ENCODE peak calls at places on chromosomes 3 and 15, in nine cellular contexts. V is T follicular helper cell, C is colonic mucosa, M is nucleus accumbens, X is occipital lobe, R is amniotic stem cell, W is AG08396, P is neural progenitor cell, T is NCI-H1105 treated with DMSO at 0.1 percent for 48 hours. Z is an unnamed sample.

GRCh38 chr15:49182128-49182527 is 12.1 kb downstream of the GALK2 start:
- DNase-seq in P (no peak), C (no peak), V (no peak), X (no peak), M (no peak), W (no peak), R (no peak), T (no peak), Z (no peak)

GRCh38 chr15:95799286-95800187 is 531.0 kb upstream of the NR2F2 start:
- DNase-seq in V (no peak), X (no peak), T (no peak), M (no peak), C (no peak), W (peak), P (no peak), R (peak), Z (no peak)

GRCh38 chr15:59532770-59533379 is 78.7 kb upstream of the GCNT3 start:
- DNase-seq in C (no peak), T (peak), W (peak), R (peak), M (no peak), V (no peak), P (peak), X (no peak), Z (no peak)

GRCh38 chr3:111965484-111965883 is 13.3 kb upstream of the ABHD10 start:
- DNase-seq in V (no peak), R (no peak), P (no peak), C (no peak), M (no peak), T (no peak), X (no peak), W (no peak), Z (no peak)

GRCh38 chr15:85702321-85703230 is 92.1 kb downstream of the KLHL25 start:
- DNase-seq in X (no peak), R (no peak), C (no peak), T (no peak), V (no peak), M (no peak), W (peak), P (peak), Z (peak)

GRCh38 chr15:99925661-99926461 is 192.6 kb upstream of the LYSMD4 start:
- DNase-seq in C (peak), R (no peak), T (no peak), X (peak), P (peak), M (no peak), W (no peak), V (peak), Z (peak)

GRCh38 chr3:45647148-45647619 is 42.0 kb upstream of the SACM1L start:
- DNase-seq in R (peak), W (peak), T (no peak), P (no peak), V (no peak), C (peak), X (no peak), M (no peak), Z (no peak)

GRCh38 chr3:125594581-125595011 is 701 bp downstream of the OSBPL11 start:
- DNase-seq in P (peak), W (no peak), X (no peak), M (peak), T (peak), C (peak), V (no peak), R (no peak), Z (no peak)

GRCh38 chr15:49692514-49693090 is 71.8 kb downstream of the DTWD1 start:
- DNase-seq in M (no peak), R (no peak), P (no peak), W (no peak), X (no peak), C (no peak), T (no peak), V (no peak), Z (no peak)

GRCh38 chr3:55165278-55165677 is 237.4 kb upstream of the LRTM1 start:
- DNase-seq in P (no peak), W (no peak), X (no peak), R (no peak), T (no peak), M (no peak), C (no peak), V (no peak), Z (no peak)

GRCh38 chr15:33533197-33533596 is 222.4 kb downstream of the RYR3 start:
- DNase-seq in T (no peak), X (no peak), R (no peak), C (no peak), P (no peak), V (no peak), W (no peak), M (no peak), Z (no peak)

GRCh38 chr3:192170659-192171058 is 556.7 kb downstream of the FGF12 start:
- DNase-seq in T (no peak), W (no peak), R (no peak), X (no peak), V (no peak), P (no peak), C (no peak), M (no peak), Z (no peak)

GRCh38 chr3:197516517-197516889 is 39.3 kb downstream of the BDH1 start:
- DNase-seq in W (peak), X (no peak), T (no peak), M (no peak), V (no peak), R (peak), P (no peak), C (no peak), Z (no peak)

Z was measured in effector CD4-positive, alpha-beta T cell.